ENCODE peak calls at places on chromosome 18, in nine cellular contexts. K is activated T-cell treated with anti-CD3 and anti-CD28 coated beads, Interleukin-2, amount 50 U/mL, for 72 hours; L is EL; P is AML-193; A is stimulated activated CD4-positive, alpha-beta T cell treated with anti-CD3 and anti-CD28 coated beads, Interleukin-15, amount 100 ng/mL, for 24 hours; C is ELR; X is activated CD4-positive, alpha-beta T cell treated with anti-CD3 and anti-CD28 coated beads, Interleukin-2, amount 10 ng/mL, durations not matched to agents 7 days and 5 days; E is H54; O is NCI-H1092 treated with DMSO at 0.1 percent for 48 hours. T is an unnamed sample.

GRCh38 chr18:79630266-79631095 is 49.1 kb upstream of the CTDP1 start:
- DNase-seq in K (no peak), L (peak; percentile 58), P (no peak), A (no peak), C (peak; percentile 20), X (no peak), E (no peak), O (no peak), T (no peak)

GRCh38 chr18:22609642-22610041 is 191.9 kb upstream of the CTAGE1 start:
- DNase-seq in K (no peak), L (peak; percentile 16), P (no peak), A (no peak), C (no peak), X (no peak), E (no peak), O (no peak), T (no peak)

GRCh38 chr18:76167440-76167839 is 327.6 kb downstream of the ZNF516 start:
- DNase-seq in K (no peak), L (no peak), P (no peak), A (no peak), C (no peak), X (no peak), E (no peak), O (no peak), T (no peak)

GRCh38 chr18:36298113-36298701 is 694 bp downstream of the FHOD3 start:
- DNase-seq in K (no peak), L (peak; percentile 26), P (no peak), A (peak; percentile 20), C (peak; percentile 53), X (no peak), E (no peak), O (peak; percentile 47), T (peak; percentile 16)

GRCh38 chr18:24802439-24802838 is 342.0 kb downstream of the HRH4 start:
- DNase-seq in K (no peak), L (no peak), P (no peak), A (no peak), C (no peak), X (no peak), E (no peak), O (no peak), T (no peak)

GRCh38 chr18:49656098-49656591 is 94.3 kb downstream of the LIPG start:
- DNase-seq in K (no peak), L (peak; percentile 76), P (no peak), A (no peak), C (peak; percentile 75), X (no peak), E (peak; percentile 51), O (no peak), T (no peak)

GRCh38 chr18:36889316-36889715 is 60.4 kb downstream of the KIAA1328 start:
- DNase-seq in K (no peak), L (no peak), P (no peak), A (no peak), C (no peak), X (no peak), E (no peak), O (no peak), T (no peak)

GRCh38 chr18:62334110-62334509 is 9.0 kb downstream of the TNFRSF11A start:
- DNase-seq in K (no peak), L (peak; percentile 63), P (no peak), A (no peak), C (peak; percentile 71), X (no peak), E (peak; percentile 75), O (no peak), T (no peak)

GRCh38 chr18:9422816-9423519 is 52.3 kb upstream of the RALBP1 start:
- DNase-seq in K (no peak), L (no peak), P (no peak), A (no peak), C (no peak), X (no peak), E (no peak), O (no peak), T (no peak)

GRCh38 chr18:76660571-76661192 is 161.7 kb upstream of the ZNF236 start:
- DNase-seq in K (no peak), L (no peak), P (no peak), A (no peak), C (no peak), X (no peak), E (no peak), O (no peak), T (no peak)

GRCh38 chr18:43405097-43405496 is 127.8 kb upstream of the SYT4 start:
- DNase-seq in K (no peak), L (no peak), P (no peak), A (no peak), C (no peak), X (no peak), E (no peak), O (no peak), T (no peak)

GRCh38 chr18:75343389-75343788 is 84.1 kb downstream of the SMIM21 start:
- DNase-seq in K (no peak), L (no peak), P (no peak), A (no peak), C (no peak), X (no peak), E (no peak), O (no peak), T (no peak)

GRCh38 chr18:9531791-9532410 is 56.6 kb downstream of the RALBP1 start:
- DNase-seq in K (no peak), L (peak; percentile 41), P (no peak), A (no peak), C (peak; percentile 55), X (no peak), E (no peak), O (no peak), T (no peak)

GRCh38 chr18:25298853-25299274 is 53.1 kb downstream of the ZNF521 start:
- DNase-seq in K (no peak), L (peak; percentile 85), P (no peak), A (no peak), C (peak; percentile 93), X (no peak), E (no peak), O (no peak), T (no peak)

GRCh38 chr18:62611395-62612241 is 88.8 kb downstream of the ZCCHC2 start:
- DNase-seq in K (no peak), L (no peak), P (no peak), A (no peak), C (no peak), X (no peak), E (no peak), O (no peak), T (no peak)

GRCh38 chr18:59388817-59389216 is 29.8 kb upstream of the LMAN1 start:
- DNase-seq in K (no peak), L (no peak), P (no peak), A (no peak), C (no peak), X (no peak), E (no peak), O (peak; percentile 76), T (no peak)

GRCh38 chr18:50218432-50219197 is 23.7 kb upstream of the MYO5B start:
- DNase-seq in K (peak; percentile 42), L (peak; percentile 14), P (peak; percentile 29), A (peak; percentile 37), C (peak; percentile 46), X (peak; percentile 48), E (no peak), O (peak; percentile 55), T (peak; percentile 56)